ENCODE peak calls at places on chromosomes 1 and 21, in seven cellular contexts. K, R, B, P, W, Y and M are unnamed samples.

GRCh38 chr1:234500269-234500668 is 21.3 kb upstream of the TARBP1 start:
- DNase-seq in K (no peak), R (no peak), B (peak; percentile 78), P (no peak), W (no peak), Y (peak; percentile 36), M (no peak)

GRCh38 chr21:40707271-40707670 is 139.7 kb downstream of the DSCAM start:
- DNase-seq in K (no peak), R (no peak), B (peak; percentile 69), P (no peak), W (no peak), Y (no peak), M (no peak)

GRCh38 chr1:50681931-50682330 is 258.7 kb upstream of the DMRTA2 start:
- DNase-seq in K (no peak), R (no peak), B (no peak), P (no peak), W (no peak), Y (no peak), M (no peak)

GRCh38 chr1:205916541-205916940 is 26.7 kb downstream of the SLC26A9 start:
- DNase-seq in K (no peak), R (no peak), B (no peak), P (no peak), W (no peak), Y (peak; percentile 27), M (no peak)

GRCh38 chr1:43779805-43780403 is 72.6 kb downstream of the ST3GAL3 start:
- DNase-seq in K (no peak), R (no peak), B (no peak), P (no peak), W (no peak), Y (no peak), M (no peak)

GRCh38 chr1:150322310-150322709 is 977 bp downstream of the PRPF3 start:
- DNase-seq in K (no peak), R (no peak), B (peak; percentile 12), P (no peak), W (peak; percentile 20), Y (no peak), M (peak; percentile 17)

GRCh38 chr21:38839683-38840286 is 34.1 kb downstream of the ETS2 start:
- DNase-seq in K (no peak), R (no peak), B (peak; percentile 97), P (no peak), W (peak; percentile 53), Y (peak; percentile 96), M (peak; percentile 94)

GRCh38 chr1:162443906-162444305 is 32.0 kb upstream of the SH2D1B start:
- DNase-seq in K (no peak), R (no peak), B (no peak), P (no peak), W (no peak), Y (no peak), M (no peak)

GRCh38 chr1:77655431-77655974 is 27.0 kb downstream of the ZZZ3 start:
- DNase-seq in K (no peak), R (no peak), B (no peak), P (no peak), W (peak; percentile 7), Y (no peak), M (no peak)

GRCh38 chr1:162384116-162384515 is 2.6 kb downstream of the C1orf226 start:
- DNase-seq in K (peak; percentile 37), R (no peak), B (no peak), P (no peak), W (no peak), Y (no peak), M (no peak)

GRCh38 chr1:36522021-36522420 is 39.3 kb upstream of the CSF3R start:
- DNase-seq in K (no peak), R (no peak), B (no peak), P (no peak), W (no peak), Y (no peak), M (no peak)

GRCh38 chr1:18752409-18752808 is 107.1 kb downstream of the TAS1R2 start:
- DNase-seq in K (no peak), R (no peak), B (no peak), P (no peak), W (no peak), Y (no peak), M (no peak)

GRCh38 chr1:32900956-32901822 is at the start of gene TMEM54:
- DNase-seq in K (peak; percentile 72), R (peak; percentile 82), B (peak; percentile 37), P (peak; percentile 88), W (no peak), Y (no peak), M (no peak)

GRCh38 chr1:213409208-213409631 is 358.2 kb downstream of the RPS6KC1 start:
- DNase-seq in K (no peak), R (no peak), B (no peak), P (no peak), W (no peak), Y (no peak), M (no peak)

GRCh38 chr1:4653796-4654715 is at the start of gene AJAP1:
- DNase-seq in K (no peak), R (peak; percentile 36), B (no peak), P (no peak), W (no peak), Y (no peak), M (no peak)

GRCh38 chr1:39608906-39609305 is 30.5 kb downstream of the HEYL start:
- DNase-seq in K (no peak), R (no peak), B (no peak), P (no peak), W (no peak), Y (no peak), M (no peak)

GRCh38 chr1:59367269-59368006 is 70.5 kb downstream of the FGGY start:
- DNase-seq in K (peak; percentile 85), R (peak; percentile 23), B (peak; percentile 48), P (no peak), W (no peak), Y (peak; percentile 95), M (peak; percentile 97)

GRCh38 chr1:5481889-5482288 is 510.3 kb downstream of the NPHP4 start:
- DNase-seq in K (no peak), R (no peak), B (no peak), P (no peak), W (peak; percentile 13), Y (no peak), M (no peak)

GRCh38 chr1:165259236-165259635 is 97.3 kb downstream of the LMX1A start:
- DNase-seq in K (no peak), R (no peak), B (no peak), P (no peak), W (no peak), Y (no peak), M (no peak)

GRCh38 chr21:45140346-45140940 is 66.1 kb downstream of the ADARB1 start:
- DNase-seq in K (peak; percentile 86), R (peak; percentile 52), B (peak; percentile 69), P (no peak), W (peak; percentile 89), Y (peak; percentile 92), M (peak; percentile 96)

GRCh38 chr1:59693431-59693830 is 121.3 kb upstream of the HOOK1 start:
- DNase-seq in K (no peak), R (no peak), B (no peak), P (no peak), W (no peak), Y (no peak), M (no peak)

GRCh38 chr1:5161372-5161771 is 507.0 kb downstream of the AJAP1 start:
- DNase-seq in K (no peak), R (no peak), B (no peak), P (no peak), W (no peak), Y (no peak), M (no peak)

GRCh38 chr1:31584869-31585735 is 8.8 kb downstream of the TINAGL1 start:
- DNase-seq in K (peak; percentile 67), R (no peak), B (no peak), P (no peak), W (no peak), Y (no peak), M (no peak)
- H3K4me3 ChIP-seq in K (peak overlapping the region; percentile 34), R (no peak overlapping the region), B (no peak overlapping the region), P (no peak overlapping the region), W (no peak overlapping the region), Y (no peak overlapping the region), M (no peak overlapping the region)

GRCh38 chr1:20148571-20149500 is 9.7 kb downstream of the PLA2G2F start:
- DNase-seq in K (no peak), R (no peak), B (no peak), P (no peak), W (no peak), Y (no peak), M (no peak)
- TF ChIP-seq CTCF in K (no peak), R (no peak), B (no peak), P (no peak), W (no peak), Y (no peak), M (no peak)

GRCh38 chr1:2290171-2290578 is 62.1 kb downstream of the SKI start:
- DNase-seq in K (no peak), R (no peak), B (no peak), P (no peak), W (no peak), Y (no peak), M (no peak)
- H3K4me3 ChIP-seq in K (peak overlapping the region; percentile 45), R (no peak overlapping the region), B (no peak overlapping the region), P (no peak overlapping the region), W (no peak overlapping the region), Y (no peak overlapping the region), M (no peak overlapping the region)

DNA sequence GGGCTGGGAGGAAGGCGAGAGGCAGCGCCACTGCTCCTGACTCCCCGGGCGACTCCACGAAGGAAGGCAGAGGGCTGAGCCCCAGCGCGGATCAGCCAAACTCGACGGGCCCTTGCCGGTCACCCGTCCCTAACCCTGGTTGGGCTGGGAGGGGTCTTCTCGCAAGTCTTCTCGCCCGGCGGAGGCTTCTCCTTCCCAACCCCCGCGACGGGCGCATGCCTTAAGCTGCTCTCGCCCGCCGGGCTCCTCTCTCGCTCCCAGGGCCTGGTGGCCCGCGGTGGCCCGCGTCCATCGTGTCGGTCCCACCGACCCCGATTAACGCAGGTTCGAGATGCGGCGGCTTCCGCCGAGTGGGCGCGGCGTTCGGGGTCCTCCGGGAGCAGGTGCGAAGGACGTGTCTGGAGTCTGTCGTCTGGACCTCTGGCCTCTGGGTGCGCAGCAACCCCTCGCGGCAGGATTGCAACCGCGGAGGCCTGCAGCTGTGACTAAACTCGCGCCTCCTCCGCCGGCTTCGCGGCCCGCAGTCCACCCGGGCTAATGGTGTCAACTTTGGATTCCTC is 29.0 kb upstream of the PPM1J start:
- DNase-seq in K (no peak), R (no peak), B (peak; percentile 37), P (peak; percentile 74), W (no peak), Y (peak; percentile 43), M (peak; percentile 58)
- TF ChIP-seq CTCF in K (peak; percentile 22), R (no peak), B (peak; percentile 78), P (no peak), W (no peak), Y (peak; percentile 57), M (peak; percentile 55)

DNA sequence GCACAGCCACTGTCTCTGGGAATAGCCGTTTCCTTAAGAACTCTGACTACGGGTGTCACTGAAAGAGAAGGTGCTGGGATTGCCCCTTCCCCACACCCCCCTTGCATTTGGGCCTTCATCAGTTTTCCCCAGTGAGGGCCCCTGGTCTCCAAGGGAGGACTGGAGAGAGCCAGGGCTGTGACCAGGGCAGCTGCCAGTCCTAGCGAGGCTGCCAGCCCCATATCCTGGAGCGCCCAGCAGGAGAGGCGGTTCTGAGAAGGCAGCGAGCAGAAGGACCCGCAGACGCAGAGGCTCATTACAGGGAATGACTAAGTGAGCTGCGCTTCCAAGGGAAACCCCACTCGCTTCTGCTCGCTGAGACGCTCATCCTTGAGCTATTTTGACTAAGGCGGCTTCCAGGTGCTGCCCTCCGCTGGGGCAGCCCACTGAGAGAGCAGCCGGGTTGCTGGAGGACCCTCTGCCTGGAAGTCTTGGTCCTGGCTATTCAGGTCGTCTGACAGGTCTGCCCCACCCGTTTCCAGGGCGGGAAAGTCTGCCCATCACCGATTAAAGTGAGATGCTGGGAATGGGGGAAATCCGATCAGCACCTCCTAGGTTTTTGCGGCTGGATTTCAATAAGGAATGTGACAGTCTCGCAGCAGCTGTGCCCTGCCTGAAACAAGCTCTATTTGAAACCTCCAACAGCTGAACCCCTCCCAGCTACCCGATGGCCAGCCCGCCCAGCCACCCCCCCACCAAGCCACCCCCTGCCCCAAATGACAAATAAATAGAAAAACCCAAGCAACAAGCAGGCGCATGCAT is 2.9 kb downstream of the KCNN3 start:
- DNase-seq in K (no peak), R (no peak), B (peak; percentile 73), P (no peak), W (no peak), Y (peak; percentile 79), M (peak; percentile 74)
- H3K4me3 ChIP-seq in K (no peak overlapping the region), R (no peak overlapping the region), B (no peak overlapping the region), P (no peak overlapping the region), W (no peak overlapping the region), Y (peak overlapping the region; percentile 5), M (no peak overlapping the region)